ENCODE peak calls at places on chromosomes 4 and X, in seven cellular contexts. Z is BJ; I is SK-MEL-5; E is CD8-positive, alpha-beta T cell; G is stimulated activated naive CD8-positive, alpha-beta T cell treated with anti-CD3 and anti-CD28 coated beads, Interleukin-15, amount 100 ng/mL, for 72 hours; L is SHP77; C is heart right ventricle. Y is an unnamed sample.

GRCh38 chr4:42501624-42502401 is 104.5 kb downstream of the SHISA3 start:
- DNase-seq in G (no peak), Z (no peak), E (no peak), I (no peak), C (no peak), L (no peak), Y (no peak)

GRCh38 chr4:102778720-102779119 is 18.0 kb upstream of the MANBA start:
- DNase-seq in G (no peak), E (no peak), Z (no peak), I (no peak), L (peak; percentile 41), C (no peak), Y (no peak)

GRCh38 chr4:173119818-173120217 is 48.8 kb upstream of the GALNT7 start:
- DNase-seq in Z (no peak), G (no peak), L (no peak), I (no peak), E (no peak), C (no peak), Y (no peak)

GRCh38 chr4:142493255-142493976 is 352.7 kb downstream of the INPP4B start:
- DNase-seq in I (no peak), E (no peak), Z (no peak), C (no peak), L (no peak), G (no peak), Y (no peak)

GRCh38 chr4:25030283-25031076 is at the start of gene LGI2:
- DNase-seq in L (no peak), E (no peak), G (no peak), Z (no peak), C (peak; percentile 51), I (no peak), Y (no peak)

GRCh38 chrX:130173190-130173895 is 1.6 kb downstream of the RAB33A start:
- DNase-seq in C (peak; percentile 18), I (peak; percentile 74), Z (peak; percentile 53), G (peak; percentile 80), E (no peak), L (no peak), Y (peak; percentile 73)

GRCh38 chr4:16116019-16116418 is 32.2 kb upstream of the PROM1 start:
- DNase-seq in L (peak; percentile 40), I (no peak), C (no peak), G (no peak), E (no peak), Z (no peak), Y (no peak)

GRCh38 chr4:48296330-48296729 is 26.7 kb upstream of the TEC start:
- DNase-seq in L (no peak), G (no peak), E (no peak), C (no peak), I (no peak), Z (no peak), Y (no peak)

GRCh38 chr4:53702334-53703266 is 111.3 kb upstream of the LNX1 start:
- DNase-seq in L (peak; percentile 98), I (peak; percentile 92), C (peak; percentile 87), G (peak; percentile 12), Z (peak; percentile 29), E (peak; percentile 48), Y (peak; percentile 80)

GRCh38 chrX:19747672-19748610 is 139.5 kb downstream of the SH3KBP1 start:
- DNase-seq in Z (no peak), G (peak; percentile 86), C (peak; percentile 15), E (peak; percentile 87), L (peak; percentile 19), I (no peak), Y (no peak)

GRCh38 chrX:15758140-15758539 is 20.1 kb downstream of the CA5B start:
- DNase-seq in L (no peak), C (no peak), I (peak; percentile 4), G (no peak), E (no peak), Z (no peak), Y (no peak)

GRCh38 chrX:119686087-119686639 is 6.8 kb downstream of the SEPTIN6 start:
- DNase-seq in I (no peak), Z (no peak), C (no peak), L (no peak), E (peak; percentile 67), G (no peak), Y (no peak)

GRCh38 chr4:48122756-48123155 is 11.3 kb downstream of the TXK start:
- DNase-seq in I (no peak), G (no peak), E (no peak), Z (no peak), L (no peak), C (no peak), Y (no peak)

GRCh38 chrX:74437530-74437929 is 16.2 kb downstream of the SLC16A2 start:
- DNase-seq in Z (no peak), I (no peak), L (no peak), E (no peak), G (no peak), C (no peak), Y (no peak)

GRCh38 chrX:53263597-53264094 is 17.7 kb downstream of the IQSEC2 start:
- DNase-seq in Z (no peak), I (no peak), C (no peak), L (no peak), G (peak; percentile 40), E (no peak), Y (no peak)

GRCh38 chr4:177696438-177696966 is 254.3 kb upstream of the AGA start:
- DNase-seq in E (no peak), C (no peak), Z (no peak), G (no peak), L (no peak), I (no peak), Y (no peak)

GRCh38 chr4:157664726-157665125 is 444.2 kb downstream of the GRIA2 start:
- DNase-seq in G (no peak), C (no peak), E (no peak), I (no peak), Z (peak; percentile 6), L (no peak), Y (peak; percentile 18)

GRCh38 chrX:21047034-21047455 is 327.2 kb upstream of the CNKSR2 start:
- DNase-seq in E (no peak), C (no peak), I (no peak), L (no peak), Z (no peak), G (no peak), Y (no peak)

GRCh38 chr4:112515278-112516075 is 503 bp downstream of the NEUROG2 start:
- DNase-seq in L (no peak), E (no peak), G (peak; percentile 62), I (peak; percentile 32), C (peak; percentile 18), Z (no peak), Y (no peak)

GRCh38 chr4:147846318-147847135 is 114.6 kb downstream of the ARHGAP10 start:
- DNase-seq in G (peak; percentile 67), L (no peak), Z (no peak), E (no peak), I (peak; percentile 49), C (no peak), Y (no peak)

GRCh38 chr4:82517043-82517442 is 44.7 kb downstream of the TMEM150C start:
- DNase-seq in E (no peak), Z (no peak), G (no peak), I (no peak), C (no peak), L (no peak), Y (no peak)

GRCh38 chrX:154890990-154891639 is 5.0 kb downstream of the F8A1 start:
- DNase-seq in Z (no peak), I (no peak), C (no peak), L (no peak), G (no peak), E (no peak), Y (no peak)

GRCh38 chrX:46912673-46913491 is 661 bp downstream of the JADE3 start:
- DNase-seq in I (peak; percentile 52), C (peak; percentile 41), Z (no peak), L (peak; percentile 6), E (peak; percentile 54), G (peak; percentile 34), Y (no peak)

GRCh38 chr4:172707622-172708021 is 461.0 kb upstream of the GALNT7 start:
- DNase-seq in L (no peak), Z (no peak), E (no peak), G (no peak), C (no peak), I (no peak), Y (no peak)

GRCh38 chr4:71635094-71635493 is 148.8 kb downstream of the GC start:
- DNase-seq in L (no peak), E (no peak), I (no peak), Z (no peak), G (no peak), C (no peak), Y (no peak)